ENCODE peak calls at places on chromosomes 12 and 14, in eight cellular contexts. K is cardiac muscle cell, T is GM12865, O is dorsolateral prefrontal cortex, G is endodermal cell, Y is pancreas, R is choroid plexus epithelial cell, Q is SK-N-SH. L is an unnamed sample.

GRCh38 chr12:53107122-53107521 is 3.8 kb downstream of the SOAT2 start:
- DNase-seq in Q (no peak), G (peak; percentile 35), R (no peak), K (no peak), O (no peak), T (no peak), Y (no peak), L (no peak)

GRCh38 chr14:59600211-59600945 is 23.8 kb upstream of the CCDC175 start:
- DNase-seq in Q (no peak), O (no peak), R (peak; percentile 49), T (no peak), G (no peak), Y (no peak), K (no peak), L (no peak)

GRCh38 chr12:13534645-13535398 is 338.3 kb downstream of the EMP1 start:
- DNase-seq in G (peak; percentile 99), T (peak; percentile 60), K (peak; percentile 87), R (peak; percentile 45), Q (peak; percentile 39), Y (peak; percentile 88), O (peak; percentile 82), L (no peak)

GRCh38 chr12:32115404-32116104 is 8.9 kb downstream of the BICD1 start:
- DNase-seq in Q (peak; percentile 64), T (peak; percentile 57), O (no peak), K (no peak), R (peak; percentile 100), G (peak; percentile 51), Y (no peak), L (peak; percentile 94)

GRCh38 chr14:34088918-34089317 is 138.0 kb upstream of the EGLN3 start:
- DNase-seq in K (no peak), O (no peak), R (no peak), T (no peak), Y (no peak), Q (no peak), G (no peak), L (no peak)

GRCh38 chr12:117685115-117685926 is 283.5 kb downstream of the KSR2 start:
- DNase-seq in R (no peak), G (peak; percentile 97), Y (peak; percentile 62), T (no peak), O (no peak), Q (peak; percentile 84), K (peak; percentile 39), L (peak; percentile 89)

GRCh38 chr14:38065101-38065762 is 142.5 kb upstream of the SSTR1 start:
- DNase-seq in K (no peak), T (peak; percentile 0), Y (no peak), Q (no peak), R (no peak), G (no peak), O (no peak), L (no peak)

GRCh38 chr12:1776139-1776975 is 44.0 kb upstream of the LRTM2 start:
- DNase-seq in K (no peak), R (peak; percentile 76), O (no peak), T (no peak), Q (peak; percentile 44), G (peak; percentile 67), Y (no peak), L (no peak)

GRCh38 chr12:56880416-56881035 is 53.7 kb downstream of the SDR9C7 start:
- DNase-seq in K (no peak), G (no peak), O (no peak), Q (no peak), T (no peak), Y (no peak), R (no peak), L (no peak)

GRCh38 chr14:59161571-59162175 is 26.8 kb upstream of the DAAM1 start:
- DNase-seq in Q (no peak), K (peak; percentile 34), R (peak; percentile 89), Y (no peak), G (no peak), T (peak; percentile 40), O (no peak), L (peak; percentile 69)

GRCh38 chr14:67622675-67623074 is 3.0 kb downstream of the ARG2 start:
- DNase-seq in T (no peak), R (peak; percentile 93), K (peak; percentile 86), O (no peak), Q (no peak), G (peak; percentile 78), Y (no peak), L (no peak)

GRCh38 chr14:67618617-67619063 is 1.1 kb upstream of the ARG2 start:
- DNase-seq in G (no peak), T (peak; percentile 72), R (peak; percentile 91), K (peak; percentile 75), Y (no peak), Q (peak; percentile 67), O (no peak), L (no peak)

GRCh38 chr14:67623114-67623513 is 3.4 kb downstream of the ARG2 start:
- DNase-seq in G (no peak), Y (no peak), R (peak; percentile 63), K (no peak), Q (no peak), T (no peak), O (no peak), L (no peak)

GRCh38 chr14:67620217-67620789 is 583 bp downstream of the ARG2 start:
- DNase-seq in O (peak; percentile 58), T (no peak), G (peak; percentile 84), Q (peak; percentile 37), K (peak; percentile 63), R (peak; percentile 27), Y (peak; percentile 60), L (no peak)

DNA sequence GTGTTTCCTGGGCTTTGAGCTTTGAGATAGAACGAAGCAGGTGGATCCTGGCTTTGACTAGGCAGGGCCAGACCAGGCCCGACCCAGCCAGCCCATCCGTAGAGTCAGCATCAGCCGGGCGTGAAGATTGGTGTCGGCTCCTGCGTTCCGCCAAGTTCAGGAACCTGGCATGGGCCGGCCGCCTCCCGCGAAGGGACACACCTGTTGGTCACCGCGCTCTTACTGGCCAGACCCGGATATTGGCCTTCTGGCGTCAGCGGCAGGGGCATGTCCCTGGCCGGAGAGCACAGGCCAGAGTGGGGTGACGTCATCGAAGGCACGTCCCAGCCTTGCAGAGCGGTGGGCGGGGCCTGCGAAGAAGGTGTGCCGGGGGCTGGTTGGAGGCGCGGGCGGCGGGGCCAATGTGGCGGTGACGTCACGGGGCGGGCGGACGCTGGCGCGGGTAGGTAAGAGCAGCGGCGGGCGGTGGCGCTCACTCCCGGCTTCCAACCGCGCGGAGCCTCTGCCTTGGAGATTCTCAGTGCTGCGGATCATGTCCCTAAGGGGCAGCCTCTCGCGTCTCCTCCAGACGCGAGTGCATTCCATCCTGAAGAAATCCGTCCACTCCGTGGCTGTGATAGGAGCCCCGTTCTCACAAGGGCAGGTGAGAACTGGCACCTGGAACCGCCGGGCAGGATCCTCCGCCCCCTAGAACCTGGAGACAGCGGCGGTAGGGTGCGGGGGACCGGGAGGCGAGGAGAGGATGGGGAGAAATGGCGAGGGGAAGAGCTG is at the start of gene ARG2:
- DNase-seq in O (peak; percentile 93), T (peak; percentile 96), Q (peak; percentile 97), G (peak; percentile 100), Y (peak; percentile 99), R (peak; percentile 90), K (peak; percentile 98), L (peak; percentile 89)
- TF ChIP-seq CTCF in O (no peak), T (no peak), Q (no peak), G (no peak), Y (peak; percentile 5), R (no peak), K (peak; percentile 10), L (peak; percentile 7)

GRCh38 chr14:50002926-50003212 is 110.0 kb downstream of the ARF6 start:
- DNase-seq in Y (no peak), R (no peak), G (no peak), Q (no peak), K (no peak), O (no peak), T (no peak), L (no peak)

GRCh38 chr14:50001146-50001998 is 108.5 kb downstream of the ARF6 start:
- DNase-seq in O (no peak), Q (no peak), K (no peak), G (peak; percentile 82), Y (peak; percentile 65), R (peak; percentile 72), T (peak; percentile 82), L (no peak)

GRCh38 chr14:50001999-50002925 is 109.4 kb downstream of the ARF6 start:
- DNase-seq in R (no peak), G (peak; percentile 55), O (no peak), Q (no peak), T (peak; percentile 92), K (no peak), Y (no peak), L (no peak)

GRCh38 chr14:50006141-50006540 is 110.2 kb downstream of the VCPKMT start:
- DNase-seq in G (no peak), T (no peak), Q (peak; percentile 76), Y (no peak), R (no peak), K (no peak), O (no peak), L (no peak)

DNA sequence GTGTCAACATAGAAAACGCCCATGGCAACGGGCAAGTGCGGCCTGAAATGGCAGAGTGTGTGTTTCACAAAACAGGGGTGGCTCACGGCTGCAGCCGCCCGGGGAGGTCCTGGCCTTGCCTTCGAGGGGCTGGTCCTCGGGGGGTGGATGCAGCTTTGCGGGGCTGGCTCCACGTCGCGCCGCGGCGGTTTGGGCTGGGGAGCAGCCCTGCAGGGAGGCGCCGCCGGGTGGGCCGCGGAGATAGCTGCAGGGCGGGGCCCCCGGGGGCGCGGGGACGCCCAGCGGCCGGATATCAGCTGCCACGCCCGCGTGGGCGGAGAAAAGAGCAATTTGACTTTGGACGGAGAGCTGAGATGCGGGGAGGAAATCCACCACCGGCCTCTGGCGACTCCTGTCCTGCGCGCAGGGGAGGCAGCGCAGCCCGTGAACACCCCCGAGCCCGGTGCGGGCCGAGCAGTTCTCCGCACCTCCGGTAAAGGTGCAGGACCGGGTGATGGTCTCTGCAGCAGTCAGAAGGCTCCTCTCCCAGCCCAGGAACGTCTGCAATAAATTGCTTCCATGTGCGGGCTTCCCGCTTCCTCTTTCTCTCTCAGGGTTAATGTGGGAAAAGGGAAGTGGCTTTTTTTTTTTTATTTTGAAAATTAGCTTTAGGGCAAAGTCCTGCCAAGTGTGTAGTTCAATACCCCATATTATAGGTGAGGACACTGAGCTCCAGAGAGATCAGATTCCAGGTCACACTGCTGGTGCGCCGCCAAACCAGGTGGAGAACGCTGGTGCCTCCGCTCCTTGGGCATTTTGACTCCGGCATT is 110.5 kb downstream of the ARF6 start:
- DNase-seq in G (peak; percentile 74), Y (peak; percentile 84), Q (peak; percentile 78), K (peak; percentile 45), R (peak; percentile 50), O (no peak), T (peak; percentile 93), L (no peak)
- TF ChIP-seq CTCF in G (no peak), Y (peak; percentile 6), Q (peak; percentile 21), K (no peak), R (peak; percentile 21), O (no peak), T (peak; percentile 8), L (no peak)

GRCh38 chr12:69630191-69630590 is 19.5 kb upstream of the LRRC10 start:
- DNase-seq in Q (no peak), O (no peak), G (peak; percentile 80), R (peak; percentile 15), K (no peak), T (no peak), Y (no peak), L (no peak)
- TF ChIP-seq CTCF in Q (peak; percentile 36), O (no peak), G (peak; percentile 74), R (peak; percentile 45), K (peak; percentile 22), T (peak; percentile 20), Y (no peak), L (peak; percentile 28)

DNA sequence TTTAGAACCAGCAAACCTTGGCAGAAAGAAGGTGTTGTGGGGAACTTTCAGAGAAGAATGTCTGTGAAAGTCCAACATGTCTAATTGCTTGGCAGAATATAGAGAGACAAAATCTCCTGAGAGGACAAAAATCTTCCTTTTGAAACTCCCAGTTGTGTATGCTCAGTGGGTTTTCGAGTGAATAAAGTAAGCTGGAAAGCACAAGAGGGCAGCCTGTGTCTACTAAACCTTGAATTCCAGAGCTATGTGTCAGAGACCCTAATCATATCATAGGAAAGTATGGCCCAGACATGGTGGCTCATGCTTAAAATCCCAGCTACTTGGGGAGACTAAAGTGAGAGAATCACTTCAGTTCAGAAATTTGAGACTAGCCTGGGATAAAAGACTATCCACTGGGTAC is 661.2 kb downstream of the SLC16A7 start:
- DNase-seq in Q (no peak), G (no peak), T (no peak), K (peak; percentile 54), Y (no peak), R (peak; percentile 90), O (no peak), L (no peak)
- TF ChIP-seq CTCF in Q (peak; percentile 30), G (peak; percentile 46), T (no peak), K (peak; percentile 26), Y (no peak), R (peak; percentile 54), O (no peak), L (peak; percentile 14)

L was measured in kidney epithelial cell.